ENCODE peak calls at places on chromosomes 12 and 14, in nine cellular contexts. W is ovary, Q is tibial nerve, U is prostate gland, D is body of pancreas, B is breast epithelium, P is vagina, T is adrenal gland, S is HCT116. L is an unnamed sample.
A peak's percentile ranks its signal among the peaks of the same experiment; 100 is the strongest.

GRCh38 chr12:100185361-100185894 is 15.2 kb upstream of the ACTR6 start:
- DNase-seq in D (no peak), T (no peak), Q (no peak), P (no peak), S (no peak), U (no peak), W (peak; percentile 24), B (no peak), L (no peak)

GRCh38 chr12:101775814-101776213 is 36.6 kb upstream of the SYCP3 start:
- DNase-seq in B (no peak), P (no peak), W (no peak), U (no peak), S (no peak), D (no peak), T (no peak), Q (no peak), L (no peak)

GRCh38 chr14:104858811-104859426 is 6.1 kb upstream of the CEP170B start:
- DNase-seq in B (peak; percentile 42), U (no peak), Q (no peak), D (no peak), S (no peak), T (no peak), P (no peak), W (no peak), L (no peak)

GRCh38 chr12:16685107-16685506 is 79.1 kb upstream of the LMO3 start:
- DNase-seq in T (no peak), P (no peak), S (no peak), D (no peak), W (no peak), B (no peak), U (no peak), Q (no peak), L (no peak)

GRCh38 chr12:45388545-45388944 is 172.7 kb downstream of the ANO6 start:
- DNase-seq in P (no peak), B (no peak), T (peak; percentile 39), W (peak; percentile 20), Q (peak; percentile 62), U (peak; percentile 10), D (no peak), S (peak; percentile 6), L (no peak)

GRCh38 chr12:14473707-14474287 is 93.9 kb downstream of the PLBD1 start:
- DNase-seq in S (peak; percentile 3), D (no peak), B (no peak), W (no peak), U (no peak), Q (no peak), T (no peak), P (no peak), L (no peak)

GRCh38 chr12:126424696-126425095 is 1359.5 kb downstream of the AACS start:
- DNase-seq in B (no peak), D (no peak), T (no peak), P (no peak), U (no peak), Q (no peak), W (no peak), S (no peak), L (no peak)

GRCh38 chr12:124744659-124745467 is 118.8 kb downstream of the SCARB1 start:
- DNase-seq in U (no peak), W (no peak), Q (no peak), T (no peak), D (no peak), B (no peak), P (no peak), S (peak; percentile 76), L (no peak)

GRCh38 chr14:87052646-87053225 is 940.2 kb downstream of the GALC start:
- DNase-seq in W (no peak), D (no peak), U (no peak), B (no peak), T (no peak), Q (no peak), P (no peak), S (no peak), L (no peak)

GRCh38 chr12:22850185-22850584 is 225.2 kb downstream of the ETNK1 start:
- DNase-seq in W (no peak), P (no peak), D (no peak), T (no peak), U (no peak), S (no peak), Q (no peak), B (no peak), L (no peak)

GRCh38 chr14:100571837-100572236 is 15.4 kb downstream of the BEGAIN start:
- DNase-seq in W (no peak), T (no peak), S (no peak), Q (no peak), B (no peak), U (no peak), P (no peak), D (no peak), L (no peak)

GRCh38 chr12:7130791-7131501 is 775 bp downstream of the CLSTN3 start:
- DNase-seq in P (no peak), D (peak; percentile 70), S (no peak), U (peak; percentile 51), Q (peak; percentile 34), W (peak; percentile 71), T (peak; percentile 55), B (no peak), L (no peak)

DNA sequence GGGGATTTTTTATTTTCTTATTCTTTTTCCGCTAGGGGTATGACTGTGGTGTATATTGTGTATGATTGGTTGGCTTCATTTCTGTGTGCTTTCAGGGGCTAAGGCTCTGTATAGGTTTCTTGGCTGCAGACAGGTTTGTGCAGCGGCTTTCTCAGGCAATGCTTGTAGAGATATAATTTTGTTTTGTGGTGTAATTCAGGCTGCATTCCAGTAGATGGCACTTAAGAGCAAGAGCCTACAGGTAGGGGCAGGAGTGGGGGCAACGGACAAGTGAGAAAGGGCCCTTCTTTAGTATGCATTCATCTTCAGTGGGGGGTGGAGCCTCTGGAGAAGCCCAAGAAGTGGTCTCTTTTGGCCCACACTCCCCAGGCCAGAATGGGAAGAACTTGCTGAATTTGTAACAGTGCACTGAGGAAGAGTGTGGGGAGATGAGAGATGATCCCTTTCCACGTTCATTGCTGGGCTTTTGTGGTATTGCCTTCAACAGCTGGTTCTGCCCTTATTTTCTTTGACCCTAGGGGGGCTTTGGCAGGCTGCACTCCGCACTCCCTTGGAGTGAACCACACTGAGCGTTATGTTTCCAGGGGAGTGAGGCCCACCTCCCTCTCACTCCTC is 78.6 kb downstream of the IFNG-AS1 start:
- DNase-seq in B (no peak), S (peak; percentile 6), Q (no peak), U (no peak), D (no peak), P (no peak), T (no peak), W (no peak), L (no peak)
- TF ChIP-seq CTCF in B (no peak), S (peak; percentile 70), Q (no peak), U (no peak), D (no peak), P (no peak), T (no peak), W (no peak), L (no peak)

GRCh38 chr12:53252349-53252916 is 15.7 kb upstream of the ESPL1 start:
- DNase-seq in W (no peak), U (peak; percentile 87), D (peak; percentile 33), B (peak; percentile 72), T (no peak), Q (no peak), S (no peak), P (no peak), L (no peak)
- TF ChIP-seq POLR2A in W (no peak), U (no peak), D (no peak), B (no peak), T (no peak), Q (no peak), S (no peak), P (no peak), L (no peak)

GRCh38 chr12:39145175-39145999 is 240.0 kb upstream of the CPNE8 start:
- DNase-seq in W (peak; percentile 9), P (no peak), U (no peak), Q (peak; percentile 16), T (no peak), D (peak; percentile 58), S (no peak), B (no peak), L (no peak)

GRCh38 chr12:39144613-39145061 is 239.2 kb upstream of the CPNE8 start:
- DNase-seq in P (no peak), U (no peak), S (no peak), B (no peak), Q (no peak), T (no peak), W (no peak), D (no peak), L (no peak)
- TF ChIP-seq CTCF in P (no peak), U (no peak), S (no peak), B (no peak), Q (no peak), T (no peak), W (no peak), D (no peak), L (no peak)

GRCh38 chr12:121801601-121802484 is 2.0 kb upstream of the SETD1B start:
- DNase-seq in U (no peak), S (no peak), D (no peak), T (no peak), B (no peak), Q (peak; percentile 18), W (no peak), P (no peak), L (no peak)

GRCh38 chr12:121804417-121805111 is 755 bp downstream of the SETD1B start:
- DNase-seq in W (peak; percentile 41), P (no peak), S (no peak), D (peak; percentile 34), B (no peak), U (no peak), T (no peak), Q (peak; percentile 33), L (no peak)

GRCh38 chr12:121802485-121802842 is 1.3 kb upstream of the SETD1B start:
- DNase-seq in S (no peak), D (no peak), Q (no peak), P (no peak), U (no peak), T (no peak), W (no peak), B (no peak), L (no peak)

GRCh38 chr12:121803861-121804416 is at the start of gene SETD1B:
- DNase-seq in D (peak; percentile 73), T (peak; percentile 67), W (peak; percentile 58), B (no peak), Q (peak; percentile 45), U (no peak), S (no peak), P (no peak), L (peak; percentile 68)

DNA sequence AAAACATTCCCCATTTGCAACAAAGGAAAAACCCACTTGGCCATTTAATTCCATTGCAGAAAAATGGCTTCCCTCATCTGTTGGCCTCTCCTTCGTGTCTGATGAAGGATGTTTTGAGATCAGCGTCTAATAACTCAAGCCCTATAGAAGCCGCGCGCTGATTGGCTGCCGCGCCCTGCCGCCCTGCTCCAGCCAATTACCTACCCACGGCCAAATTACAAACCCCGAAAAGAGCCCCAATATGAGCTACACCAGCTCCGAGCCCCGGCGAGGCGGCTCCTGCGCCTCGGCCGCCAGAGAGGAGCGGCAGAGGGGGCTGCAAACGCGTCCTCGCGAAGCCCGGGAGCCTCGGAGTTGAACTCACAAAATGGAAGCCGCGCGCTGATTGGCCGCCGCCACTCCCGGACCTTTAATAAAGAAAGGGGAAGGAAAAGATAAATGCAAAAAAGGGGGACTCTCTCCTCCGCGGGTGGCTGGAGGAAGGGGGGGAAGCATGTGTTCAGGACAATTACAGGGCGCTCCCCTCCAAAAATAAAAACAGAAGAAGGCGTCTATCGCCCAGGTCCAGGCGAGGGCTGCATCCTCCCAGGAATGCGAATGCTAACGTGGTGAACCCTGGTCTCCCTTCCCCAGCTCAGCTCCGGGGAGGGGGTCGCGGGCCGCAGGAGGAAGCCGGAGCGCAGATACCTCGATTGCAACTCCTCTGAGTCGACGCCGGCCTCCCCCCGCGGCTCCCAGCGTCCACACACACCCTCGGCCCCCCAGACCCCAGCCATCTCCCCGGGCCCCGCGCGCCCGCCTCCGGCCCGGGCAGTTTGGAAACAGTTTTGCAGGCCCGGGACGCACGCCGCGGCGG is 738 bp upstream of the SETD1B start:
- DNase-seq in D (peak; percentile 87), Q (peak; percentile 95), T (peak; percentile 89), S (peak; percentile 89), U (peak; percentile 94), P (no peak), W (peak; percentile 90), B (peak; percentile 88), L (peak; percentile 89)
- TF ChIP-seq POLR2A in D (peak; percentile 89), Q (peak; percentile 97), T (peak; percentile 97), S (peak; percentile 90), U (peak; percentile 94), P (peak; percentile 94), W (peak; percentile 98), B (peak; percentile 95), L (peak; percentile 99)

L was measured in gastrocnemius medialis.